ENCODE peak calls at places on chromosomes 4 and X, in nine cellular contexts. T is uterus, A is IMR-90, K is brain microvascular endothelial cell, P is A549, M is kidney epithelial cell, G is epithelial cell of esophagus, Y is transverse colon, W is GM10248. I is an unnamed sample.

GRCh38 chr4:183588169-183588675 is 70.8 kb downstream of the RWDD4 start:
- DNase-seq in K (no peak), A (peak; percentile 51), M (no peak), W (no peak), P (no peak), G (peak; percentile 3), Y (no peak), T (peak; percentile 35), I (no peak)

GRCh38 chr4:128917781-128918180 is 108.3 kb downstream of the JADE1 start:
- DNase-seq in P (no peak), T (no peak), K (no peak), Y (no peak), W (peak; percentile 25), M (no peak), A (no peak), G (no peak), I (no peak)

GRCh38 chr4:39922389-39922788 is 55.3 kb downstream of the PDS5A start:
- DNase-seq in K (no peak), G (no peak), Y (no peak), P (no peak), W (no peak), T (no peak), A (no peak), M (no peak), I (no peak)

GRCh38 chrX:43655151-43655676 is 885 bp upstream of the MAOA start:
- DNase-seq in A (peak; percentile 3), Y (peak; percentile 34), T (peak; percentile 43), K (peak; percentile 47), G (peak; percentile 69), P (peak; percentile 26), M (no peak), W (peak; percentile 8), I (peak; percentile 44)

GRCh38 chr4:128283071-128283470 is 4.5 kb downstream of the PGRMC2 start:
- DNase-seq in A (no peak), K (no peak), G (no peak), W (no peak), T (no peak), M (no peak), P (no peak), Y (no peak), I (no peak)

GRCh38 chr4:117400039-117400835 is 314.9 kb upstream of the TRAM1L1 start:
- DNase-seq in G (peak; percentile 51), P (peak; percentile 16), T (no peak), Y (no peak), A (peak; percentile 77), W (no peak), K (peak; percentile 35), M (peak; percentile 76), I (peak; percentile 61)

GRCh38 chr4:156941940-156942548 is 29.6 kb downstream of the PDGFC start:
- DNase-seq in A (peak; percentile 97), K (peak; percentile 97), P (peak; percentile 78), W (no peak), M (peak; percentile 92), T (peak; percentile 24), G (peak; percentile 92), Y (peak; percentile 33), I (peak; percentile 77)

GRCh38 chr4:154082760-154083530 is 294.1 kb upstream of the SFRP2 start:
- DNase-seq in W (no peak), G (peak; percentile 8), A (no peak), P (peak; percentile 13), K (no peak), T (no peak), Y (no peak), M (peak; percentile 19), I (peak; percentile 30)

GRCh38 chr4:7306021-7306420 is 113.7 kb downstream of the SORCS2 start:
- DNase-seq in P (no peak), K (no peak), G (no peak), W (no peak), T (no peak), M (no peak), Y (no peak), A (no peak), I (no peak)

GRCh38 chrX:135295238-135295943 is 13.9 kb upstream of the ETDC start:
- DNase-seq in G (peak; percentile 44), W (peak; percentile 62), T (peak; percentile 25), P (no peak), K (peak; percentile 31), M (peak; percentile 1), Y (peak; percentile 19), A (peak; percentile 39), I (no peak)

GRCh38 chr4:16269742-16270522 is 43.7 kb upstream of the TAPT1 start:
- DNase-seq in P (no peak), T (no peak), A (peak; percentile 55), W (no peak), G (peak; percentile 83), M (no peak), Y (no peak), K (peak; percentile 93), I (peak; percentile 37)

GRCh38 chrX:3589474-3589873 is 124.0 kb downstream of the PRKX start:
- DNase-seq in M (no peak), A (no peak), T (no peak), W (no peak), K (no peak), Y (no peak), P (no peak), G (no peak), I (no peak)

GRCh38 chrX:7047951-7048350 is 99.6 kb upstream of the STS start:
- DNase-seq in P (no peak), K (no peak), W (no peak), M (no peak), Y (no peak), A (no peak), G (peak; percentile 13), T (no peak), I (no peak)

DNA sequence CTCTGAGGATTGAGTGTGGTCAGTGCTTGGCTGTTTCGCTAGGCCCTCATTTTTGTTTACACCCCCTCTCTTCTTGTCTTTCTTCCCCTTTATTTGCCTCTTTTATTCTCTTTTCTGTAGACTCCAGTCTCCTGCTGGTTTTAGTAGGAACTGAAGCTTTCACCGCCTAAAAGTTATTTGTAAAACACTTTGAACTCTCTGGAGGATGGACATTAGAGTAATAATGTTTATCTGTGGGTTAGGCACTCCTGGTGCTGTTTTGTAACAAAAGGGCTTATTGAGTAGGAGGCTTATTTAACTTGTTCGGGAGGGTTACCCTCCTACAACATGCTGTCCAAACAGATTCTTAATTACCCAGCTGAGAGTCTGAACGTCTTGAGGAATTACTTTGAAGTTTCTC is 1.6 kb upstream of the ARHGAP10 start:
- DNase-seq in P (no peak), M (no peak), W (no peak), A (no peak), G (no peak), K (no peak), T (no peak), Y (no peak), I (no peak)
- TF ChIP-seq CTCF in P (no peak), M (no peak), W (no peak), A (no peak), G (no peak), K (peak; percentile 30), T (no peak), Y (no peak), I (no peak)

GRCh38 chr4:76948441-76949292 is 885 bp upstream of the SEPTIN11 start:
- DNase-seq in M (no peak), Y (peak; percentile 81), G (peak; percentile 81), P (peak; percentile 62), T (peak; percentile 73), W (peak; percentile 89), K (peak; percentile 73), A (peak; percentile 76), I (peak; percentile 74)

GRCh38 chr4:76949293-76950051 is at the start of gene SEPTIN11:
- DNase-seq in W (peak; percentile 96), K (peak; percentile 91), P (peak; percentile 90), G (peak; percentile 93), T (peak; percentile 93), A (peak; percentile 93), Y (peak; percentile 94), M (no peak), I (peak; percentile 93)

GRCh38 chr4:76950846-76951321 is 1.3 kb downstream of the SEPTIN11 start:
- DNase-seq in Y (peak; percentile 18), T (no peak), M (no peak), W (peak; percentile 12), G (peak; percentile 32), P (no peak), K (no peak), A (peak; percentile 52), I (peak; percentile 47)

GRCh38 chr4:76951333-76952033 is 1.9 kb downstream of the SEPTIN11 start:
- DNase-seq in A (no peak), K (no peak), P (no peak), T (no peak), G (no peak), Y (no peak), M (no peak), W (no peak), I (no peak)

DNA sequence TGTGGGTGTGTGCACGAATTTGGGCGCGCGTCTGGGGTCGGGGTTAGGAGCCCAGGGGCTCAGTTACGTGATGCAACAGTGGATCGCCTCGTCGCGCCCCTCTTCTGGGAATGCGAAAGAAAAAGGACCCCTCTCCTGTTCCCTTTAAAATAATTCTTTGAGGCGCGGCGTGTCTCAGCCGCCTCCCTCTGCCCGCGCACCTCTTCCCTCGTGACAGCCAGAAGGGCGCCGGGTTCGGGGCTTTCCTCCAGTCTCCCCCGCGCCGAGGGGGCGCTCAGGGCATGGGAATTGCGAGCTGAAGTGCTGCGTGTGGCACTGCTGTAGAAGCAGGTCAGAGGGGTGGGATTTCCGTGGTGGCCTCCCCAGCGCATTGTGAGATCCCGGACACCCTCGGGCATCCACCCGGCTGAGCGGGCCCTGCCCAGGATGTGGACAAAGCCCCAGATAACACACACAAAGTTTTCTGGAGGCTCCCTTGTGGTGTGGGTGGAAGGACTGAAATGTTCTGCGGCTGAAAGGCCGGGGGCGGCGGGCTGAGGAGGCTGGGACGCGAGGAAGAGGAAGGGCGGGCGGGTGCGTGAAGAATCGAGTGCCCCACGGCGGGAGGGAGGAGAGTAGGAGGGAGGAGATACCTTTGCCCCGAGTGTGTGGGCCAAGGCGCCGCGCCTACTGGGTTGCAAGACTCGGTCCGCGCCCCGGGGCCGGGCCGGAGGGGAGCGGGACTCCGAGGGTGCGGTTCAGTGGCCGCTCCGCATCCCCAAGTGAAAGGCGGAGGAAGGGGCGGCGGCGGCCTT is 697 bp downstream of the SEPTIN11 start:
- DNase-seq in T (peak; percentile 53), W (peak; percentile 57), A (no peak), Y (peak; percentile 85), G (peak; percentile 46), P (peak; percentile 19), K (no peak), M (no peak), I (peak; percentile 36)
- TF ChIP-seq CTCF in T (no peak), W (peak; percentile 26), A (no peak), Y (no peak), G (no peak), P (no peak), K (peak; percentile 7), M (peak; percentile 12), I (no peak)

GRCh38 chr4:66687393-66687971 is 857.8 kb downstream of the CENPC start:
- DNase-seq in M (no peak), P (no peak), K (no peak), W (no peak), A (no peak), G (no peak), T (no peak), Y (no peak), I (no peak)
- TF ChIP-seq CTCF in M (no peak), P (no peak), K (no peak), W (no peak), A (no peak), G (no peak), T (no peak), Y (no peak), I (no peak)

GRCh38 chrX:97461763-97462162 is 578.1 kb downstream of the RPA4 start:
- DNase-seq in A (no peak), Y (no peak), G (no peak), K (no peak), T (no peak), P (no peak), W (no peak), M (no peak), I (no peak)
- TF ChIP-seq CTCF in A (no peak), Y (no peak), G (no peak), K (no peak), T (no peak), P (no peak), W (no peak), M (no peak), I (no peak)